ENCODE peak calls at places on chromosome X, in ten cellular contexts. H is GM19239; G is fibroblast of the aortic adventitia; R is Right ventricle myocardium superior; F is NCI-H1092; Y is fibroblast of lung; A is activated CD4-positive, alpha-beta T cell treated with anti-CD3 and anti-CD28 coated beads for 36 hours; E is NCI-H510A; Z is Kasumi-1; V is NCI-H1436. C is an unnamed sample.

GRCh38 chrX:118116308-118117068 is at the start of gene KLHL13:
- DNase-seq in Y (peak; percentile 41), V (peak; percentile 62), G (peak; percentile 16), F (peak; percentile 23), R (peak; percentile 50), E (no peak), A (peak; percentile 40), H (no peak), Z (peak; percentile 9), C (no peak)

GRCh38 chrX:49675075-49675719 is 20.6 kb downstream of the PAGE1 start:
- DNase-seq in V (no peak), E (no peak), H (no peak), G (no peak), A (no peak), F (no peak), Y (no peak), Z (no peak), R (no peak), C (no peak)

GRCh38 chrX:136607236-136607635 is 40.7 kb upstream of the CD40LG start:
- DNase-seq in H (no peak), Z (no peak), E (no peak), R (no peak), G (no peak), Y (no peak), F (no peak), A (no peak), V (no peak), C (no peak)

GRCh38 chrX:39327255-39327654 is 526.0 kb downstream of the MID1IP1 start:
- DNase-seq in G (no peak), A (peak; percentile 71), R (no peak), F (no peak), Y (no peak), Z (peak; percentile 1), V (no peak), H (no peak), E (no peak), C (no peak)

GRCh38 chrX:150587585-150588503 is 19.4 kb downstream of the MTM1 start:
- DNase-seq in E (no peak), G (peak; percentile 46), V (no peak), F (no peak), A (peak; percentile 55), Z (no peak), Y (peak; percentile 9), H (no peak), R (no peak), C (no peak)

GRCh38 chrX:13579696-13580095 is 10.3 kb downstream of the EGFL6 start:
- DNase-seq in G (peak; percentile 3), R (no peak), A (no peak), H (no peak), V (no peak), E (no peak), Y (no peak), Z (no peak), F (no peak), C (no peak)

GRCh38 chrX:27680726-27681125 is 90.6 kb downstream of the DCAF8L2 start:
- DNase-seq in H (no peak), E (no peak), G (peak; percentile 80), F (no peak), Y (peak; percentile 71), R (no peak), A (no peak), Z (no peak), V (no peak), C (no peak)

GRCh38 chrX:47321386-47321785 is 49.0 kb upstream of the ZNF157 start:
- DNase-seq in Z (no peak), V (no peak), G (peak; percentile 42), Y (peak; percentile 62), F (no peak), E (no peak), R (peak; percentile 52), A (no peak), H (no peak), C (no peak)

GRCh38 chrX:108312011-108312410 is 126.2 kb downstream of the COL4A6 start:
- DNase-seq in Y (peak; percentile 53), H (no peak), A (no peak), F (no peak), R (no peak), Z (no peak), G (peak; percentile 47), V (no peak), E (no peak), C (no peak)

GRCh38 chrX:25034889-25035288 is 19.1 kb upstream of the ARX start:
- DNase-seq in G (no peak), F (no peak), Y (no peak), V (no peak), Z (no peak), H (no peak), E (no peak), R (no peak), A (no peak), C (no peak)

GRCh38 chrX:11257711-11258110 is 35.5 kb upstream of the AMELX start:
- DNase-seq in Z (no peak), A (no peak), E (no peak), F (no peak), G (no peak), V (no peak), H (no peak), R (no peak), Y (no peak), C (no peak)

GRCh38 chrX:15224747-15225146 is 45.1 kb downstream of the ASB9 start:
- DNase-seq in R (no peak), F (no peak), Y (no peak), E (no peak), A (no peak), V (no peak), G (no peak), H (no peak), Z (no peak), C (no peak)

GRCh38 chrX:69109706-69110635 is 55.3 kb downstream of the PJA1 start:
- DNase-seq in Y (peak; percentile 59), R (no peak), Z (no peak), V (no peak), G (peak; percentile 23), H (no peak), A (no peak), F (no peak), E (no peak), C (no peak)

GRCh38 chrX:16651422-16651821 is 1.5 kb downstream of the S100G start:
- DNase-seq in Y (no peak), E (no peak), G (no peak), Z (no peak), A (no peak), F (no peak), R (no peak), V (no peak), H (no peak), C (no peak)

GRCh38 chrX:134727363-134727762 is 69.1 kb upstream of the PLAC1 start:
- DNase-seq in Z (peak; percentile 9), E (no peak), H (no peak), V (no peak), G (no peak), A (no peak), R (no peak), Y (no peak), F (no peak), C (no peak)

GRCh38 chrX:68433155-68433980 is at the start of gene OPHN1:
- DNase-seq in E (peak; percentile 43), A (peak; percentile 22), F (no peak), Z (peak; percentile 35), R (peak; percentile 86), H (no peak), G (peak; percentile 79), Y (peak; percentile 84), V (no peak), C (peak; percentile 9)

GRCh38 chrX:14533867-14534266 is 4.5 kb downstream of the GLRA2 start:
- DNase-seq in Z (no peak), V (no peak), F (no peak), A (no peak), G (no peak), H (no peak), R (no peak), Y (no peak), E (no peak), C (no peak)

GRCh38 chrX:8939344-8939743 is 94.6 kb downstream of the FAM9B start:
- DNase-seq in F (no peak), V (no peak), E (peak; percentile 21), G (no peak), R (no peak), A (no peak), Y (no peak), Z (no peak), H (no peak), C (peak; percentile 9)